ENCODE peak calls at places on chromosomes 13 and 19, in seven cellular contexts. One of them, this sample, is unnamed.

GRCh38 chr13:75258159-75258782 is 223.7 kb downstream of the TBC1D4 start:
- DNase-seq in body of pancreas: no peak
- DNase-seq in CD8-positive, alpha-beta T cell: no peak
- DNase-seq in K562: no peak
- DNase-seq in esophagus squamous epithelium: no peak
- DNase-seq in CD4-positive, alpha-beta T cell: no peak
- DNase-seq in tibial nerve: no peak
- DNase-seq in this sample: no peak

GRCh38 chr19:12784394-12784870 is 6.9 kb upstream of the JUNB start:
- DNase-seq in body of pancreas: no peak
- DNase-seq in CD8-positive, alpha-beta T cell: no peak
- DNase-seq in K562: peak; percentile 68
- DNase-seq in esophagus squamous epithelium: no peak
- DNase-seq in CD4-positive, alpha-beta T cell: no peak
- DNase-seq in tibial nerve: no peak
- DNase-seq in this sample: no peak

GRCh38 chr19:11673608-11674041 is 65.1 kb downstream of the ZNF823 start:
- DNase-seq in body of pancreas: peak; percentile 71
- DNase-seq in CD8-positive, alpha-beta T cell: no peak
- DNase-seq in K562: peak; percentile 37
- DNase-seq in esophagus squamous epithelium: no peak
- DNase-seq in CD4-positive, alpha-beta T cell: no peak
- DNase-seq in tibial nerve: peak; percentile 41
- DNase-seq in this sample: peak; percentile 55

GRCh38 chr19:41612483-41612882 is 14.4 kb downstream of the CEACAM4 start:
- DNase-seq in body of pancreas: no peak
- DNase-seq in CD8-positive, alpha-beta T cell: no peak
- DNase-seq in K562: no peak
- DNase-seq in esophagus squamous epithelium: no peak
- DNase-seq in CD4-positive, alpha-beta T cell: no peak
- DNase-seq in tibial nerve: no peak
- DNase-seq in this sample: no peak

GRCh38 chr19:5406816-5407215 is 48.4 kb upstream of the ZNRF4 start:
- DNase-seq in body of pancreas: no peak
- DNase-seq in CD8-positive, alpha-beta T cell: no peak
- DNase-seq in K562: no peak
- DNase-seq in esophagus squamous epithelium: no peak
- DNase-seq in CD4-positive, alpha-beta T cell: no peak
- DNase-seq in tibial nerve: no peak
- DNase-seq in this sample: no peak

GRCh38 chr13:113275387-113275786 is 21.7 kb upstream of the LAMP1 start:
- DNase-seq in body of pancreas: peak; percentile 52
- DNase-seq in CD8-positive, alpha-beta T cell: no peak
- DNase-seq in K562: peak; percentile 65
- DNase-seq in esophagus squamous epithelium: no peak
- DNase-seq in CD4-positive, alpha-beta T cell: peak; percentile 14
- DNase-seq in tibial nerve: no peak
- DNase-seq in this sample: no peak

GRCh38 chr13:40375522-40376171 is 290.8 kb downstream of the FOXO1 start:
- DNase-seq in body of pancreas: no peak
- DNase-seq in CD8-positive, alpha-beta T cell: no peak
- DNase-seq in K562: no peak
- DNase-seq in esophagus squamous epithelium: no peak
- DNase-seq in CD4-positive, alpha-beta T cell: no peak
- DNase-seq in tibial nerve: no peak
- DNase-seq in this sample: no peak

GRCh38 chr13:108102771-108103170 is 112.6 kb downstream of the LIG4 start:
- DNase-seq in body of pancreas: no peak
- DNase-seq in CD8-positive, alpha-beta T cell: no peak
- DNase-seq in K562: no peak
- DNase-seq in esophagus squamous epithelium: no peak
- DNase-seq in CD4-positive, alpha-beta T cell: no peak
- DNase-seq in tibial nerve: no peak
- DNase-seq in this sample: no peak

GRCh38 chr19:18192673-18193387 is at the start of gene MPV17L2:
- DNase-seq in body of pancreas: peak; percentile 100
- DNase-seq in CD8-positive, alpha-beta T cell: peak; percentile 95
- DNase-seq in K562: peak; percentile 92
- DNase-seq in esophagus squamous epithelium: peak; percentile 100
- DNase-seq in CD4-positive, alpha-beta T cell: peak; percentile 95
- DNase-seq in tibial nerve: peak; percentile 98
- DNase-seq in this sample: peak; percentile 100

GRCh38 chr19:5843295-5843927 is 3.9 kb upstream of the FUT6 start:
- DNase-seq in body of pancreas: no peak
- DNase-seq in CD8-positive, alpha-beta T cell: no peak
- DNase-seq in K562: no peak
- DNase-seq in esophagus squamous epithelium: no peak
- DNase-seq in CD4-positive, alpha-beta T cell: no peak
- DNase-seq in tibial nerve: no peak
- DNase-seq in this sample: no peak

GRCh38 chr13:32426981-32427851 is 714 bp downstream of the N4BP2L1 start:
- DNase-seq in body of pancreas: peak; percentile 69
- DNase-seq in CD8-positive, alpha-beta T cell: peak; percentile 41
- DNase-seq in K562: no peak
- DNase-seq in esophagus squamous epithelium: no peak
- DNase-seq in CD4-positive, alpha-beta T cell: peak; percentile 44
- DNase-seq in tibial nerve: peak; percentile 39
- DNase-seq in this sample: peak; percentile 62

GRCh38 chr19:50983625-50984292 is at the start of gene KLK7:
- DNase-seq in body of pancreas: no peak
- DNase-seq in CD8-positive, alpha-beta T cell: no peak
- DNase-seq in K562: no peak
- DNase-seq in esophagus squamous epithelium: no peak
- DNase-seq in CD4-positive, alpha-beta T cell: no peak
- DNase-seq in tibial nerve: no peak
- DNase-seq in this sample: no peak

GRCh38 chr13:33918199-33918932 is 100.4 kb downstream of the RFC3 start:
- DNase-seq in body of pancreas: no peak
- DNase-seq in CD8-positive, alpha-beta T cell: no peak
- DNase-seq in K562: no peak
- DNase-seq in esophagus squamous epithelium: no peak
- DNase-seq in CD4-positive, alpha-beta T cell: no peak
- DNase-seq in tibial nerve: no peak
- DNase-seq in this sample: no peak

GRCh38 chr19:2680808-2681207 is 21.7 kb downstream of the GNG7 start:
- DNase-seq in body of pancreas: no peak
- DNase-seq in CD8-positive, alpha-beta T cell: no peak
- DNase-seq in K562: no peak
- DNase-seq in esophagus squamous epithelium: no peak
- DNase-seq in CD4-positive, alpha-beta T cell: no peak
- DNase-seq in tibial nerve: no peak
- DNase-seq in this sample: no peak

GRCh38 chr19:12331211-12331941 is 2.1 kb downstream of the ZNF563 start:
- DNase-seq in body of pancreas: no peak
- DNase-seq in CD8-positive, alpha-beta T cell: no peak
- DNase-seq in K562: no peak
- DNase-seq in esophagus squamous epithelium: no peak
- DNase-seq in CD4-positive, alpha-beta T cell: peak; percentile 24
- DNase-seq in tibial nerve: no peak
- DNase-seq in this sample: no peak

GRCh38 chr19:3986260-3987041 is 1.2 kb upstream of the EEF2 start:
- DNase-seq in body of pancreas: peak; percentile 76
- DNase-seq in CD8-positive, alpha-beta T cell: no peak
- DNase-seq in K562: peak; percentile 37
- DNase-seq in esophagus squamous epithelium: no peak
- DNase-seq in CD4-positive, alpha-beta T cell: peak; percentile 35
- DNase-seq in tibial nerve: peak; percentile 56
- DNase-seq in this sample: no peak

GRCh38 chr13:23330356-23330755 is 103.1 kb downstream of the SACS start:
- DNase-seq in body of pancreas: no peak
- DNase-seq in CD8-positive, alpha-beta T cell: no peak
- DNase-seq in K562: no peak
- DNase-seq in esophagus squamous epithelium: no peak
- DNase-seq in CD4-positive, alpha-beta T cell: no peak
- DNase-seq in tibial nerve: no peak
- DNase-seq in this sample: no peak

GRCh38 chr19:1602091-1602707 is 3.1 kb downstream of the UQCR11 start:
- DNase-seq in body of pancreas: no peak
- DNase-seq in CD8-positive, alpha-beta T cell: no peak
- DNase-seq in K562: no peak
- DNase-seq in esophagus squamous epithelium: no peak
- DNase-seq in CD4-positive, alpha-beta T cell: no peak
- DNase-seq in tibial nerve: no peak
- DNase-seq in this sample: no peak

GRCh38 chr13:46855166-46855565 is 41.7 kb downstream of the HTR2A start:
- DNase-seq in body of pancreas: no peak
- DNase-seq in CD8-positive, alpha-beta T cell: no peak
- DNase-seq in K562: no peak
- DNase-seq in esophagus squamous epithelium: no peak
- DNase-seq in CD4-positive, alpha-beta T cell: no peak
- DNase-seq in tibial nerve: no peak
- DNase-seq in this sample: no peak

GRCh38 chr13:45367358-45367757 is 26.4 kb upstream of the TPT1 start:
- DNase-seq in body of pancreas: peak; percentile 50
- DNase-seq in CD8-positive, alpha-beta T cell: peak; percentile 71
- DNase-seq in K562: peak; percentile 50
- DNase-seq in esophagus squamous epithelium: peak; percentile 47
- DNase-seq in CD4-positive, alpha-beta T cell: peak; percentile 81
- DNase-seq in tibial nerve: no peak
- DNase-seq in this sample: peak; percentile 63

GRCh38 chr19:13090511-13091231 is 12.0 kb downstream of the LYL1 start:
- DNase-seq in body of pancreas: no peak
- DNase-seq in CD8-positive, alpha-beta T cell: no peak
- DNase-seq in K562: no peak
- DNase-seq in esophagus squamous epithelium: no peak
- DNase-seq in CD4-positive, alpha-beta T cell: no peak
- DNase-seq in tibial nerve: no peak
- DNase-seq in this sample: no peak

GRCh38 chr19:55481148-55482127 is 3.5 kb upstream of the NAT14 start:
- DNase-seq in body of pancreas: no peak
- DNase-seq in CD8-positive, alpha-beta T cell: no peak
- DNase-seq in K562: no peak
- DNase-seq in esophagus squamous epithelium: no peak
- DNase-seq in CD4-positive, alpha-beta T cell: no peak
- DNase-seq in tibial nerve: no peak
- DNase-seq in this sample: no peak

GRCh38 chr13:112968380-112968909 is 569 bp upstream of the MCF2L start:
- DNase-seq in body of pancreas: peak; percentile 79
- DNase-seq in CD8-positive, alpha-beta T cell: peak; percentile 25
- DNase-seq in K562: no peak
- DNase-seq in esophagus squamous epithelium: no peak
- DNase-seq in CD4-positive, alpha-beta T cell: peak; percentile 34
- DNase-seq in tibial nerve: no peak
- DNase-seq in this sample: peak; percentile 35

GRCh38 chr13:96988441-96988840 is 5.8 kb downstream of the OXGR1 start:
- DNase-seq in body of pancreas: no peak
- DNase-seq in CD8-positive, alpha-beta T cell: no peak
- DNase-seq in K562: no peak
- DNase-seq in esophagus squamous epithelium: no peak
- DNase-seq in CD4-positive, alpha-beta T cell: no peak
- DNase-seq in tibial nerve: no peak
- DNase-seq in this sample: no peak
- H3K27ac ChIP-seq in body of pancreas: no peak overlapping the region
- H3K27ac ChIP-seq in CD8-positive, alpha-beta T cell: no peak overlapping the region
- H3K27ac ChIP-seq in K562: no peak overlapping the region
- H3K27ac ChIP-seq in esophagus squamous epithelium: no peak overlapping the region
- H3K27ac ChIP-seq in CD4-positive, alpha-beta T cell: no peak overlapping the region
- H3K27ac ChIP-seq in tibial nerve: no peak overlapping the region
- H3K27ac ChIP-seq in this sample: no peak overlapping the region

GRCh38 chr13:49304356-49304755 is 56.6 kb downstream of the CDADC1 start:
- DNase-seq in body of pancreas: no peak
- DNase-seq in CD8-positive, alpha-beta T cell: no peak
- DNase-seq in K562: no peak
- DNase-seq in esophagus squamous epithelium: no peak
- DNase-seq in CD4-positive, alpha-beta T cell: no peak
- DNase-seq in tibial nerve: no peak
- DNase-seq in this sample: no peak
- H3K27ac ChIP-seq in body of pancreas: peak overlapping the region; percentile 72
- H3K27ac ChIP-seq in CD8-positive, alpha-beta T cell: no peak overlapping the region
- H3K27ac ChIP-seq in K562: no peak overlapping the region
- H3K27ac ChIP-seq in esophagus squamous epithelium: peak overlapping the region; percentile 68
- H3K27ac ChIP-seq in CD4-positive, alpha-beta T cell: no peak overlapping the region
- H3K27ac ChIP-seq in tibial nerve: peak overlapping the region; percentile 65
- H3K27ac ChIP-seq in this sample: peak overlapping the region; percentile 77

DNA sequence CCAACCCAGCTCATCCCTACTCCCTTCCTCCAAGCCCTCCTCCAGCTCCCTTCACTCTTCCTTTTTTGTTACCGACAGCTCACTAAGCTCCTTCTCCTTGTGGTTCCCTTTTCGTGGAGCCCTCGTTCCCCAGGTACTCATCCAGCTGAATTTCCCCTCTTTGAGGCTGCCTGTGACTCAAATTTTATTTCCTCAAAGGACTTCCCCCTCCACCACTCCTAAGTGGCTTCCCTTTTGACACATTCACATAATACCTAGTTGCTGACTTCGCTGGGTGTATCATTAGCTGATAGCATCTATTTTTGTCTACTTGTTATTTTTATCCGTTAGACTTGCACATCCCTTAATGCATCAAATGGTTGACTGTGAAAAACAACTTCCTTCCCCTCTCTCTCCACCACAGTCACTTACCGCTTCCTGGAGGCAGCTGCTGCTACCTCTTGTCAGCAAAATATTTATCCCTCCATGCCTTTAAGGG is 14.5 kb downstream of the FFAR2 start:
- DNase-seq in body of pancreas: no peak
- DNase-seq in CD8-positive, alpha-beta T cell: peak; percentile 15
- DNase-seq in K562: no peak
- DNase-seq in esophagus squamous epithelium: no peak
- DNase-seq in CD4-positive, alpha-beta T cell: peak; percentile 17
- DNase-seq in tibial nerve: no peak
- DNase-seq in this sample: no peak
- H3K27ac ChIP-seq in body of pancreas: no peak overlapping the region
- H3K27ac ChIP-seq in CD8-positive, alpha-beta T cell: peak overlapping the region; percentile 40
- H3K27ac ChIP-seq in K562: no peak overlapping the region
- H3K27ac ChIP-seq in esophagus squamous epithelium: peak overlapping the region; percentile 14
- H3K27ac ChIP-seq in CD4-positive, alpha-beta T cell: peak overlapping the region; percentile 73
- H3K27ac ChIP-seq in tibial nerve: no peak overlapping the region
- H3K27ac ChIP-seq in this sample: no peak overlapping the region

GRCh38 chr13:98423417-98423816 is 153.5 kb downstream of the STK24 start:
- DNase-seq in body of pancreas: peak; percentile 53
- DNase-seq in CD8-positive, alpha-beta T cell: no peak
- DNase-seq in K562: no peak
- DNase-seq in esophagus squamous epithelium: no peak
- DNase-seq in CD4-positive, alpha-beta T cell: no peak
- DNase-seq in tibial nerve: no peak
- DNase-seq in this sample: no peak

GRCh38 chr13:98420560-98421175 is 156.2 kb downstream of the STK24 start:
- DNase-seq in body of pancreas: no peak
- DNase-seq in CD8-positive, alpha-beta T cell: no peak
- DNase-seq in K562: no peak
- DNase-seq in esophagus squamous epithelium: no peak
- DNase-seq in CD4-positive, alpha-beta T cell: no peak
- DNase-seq in tibial nerve: no peak
- DNase-seq in this sample: no peak

GRCh38 chr13:98416408-98416807 is 160.5 kb downstream of the STK24 start:
- DNase-seq in body of pancreas: peak; percentile 96
- DNase-seq in CD8-positive, alpha-beta T cell: no peak
- DNase-seq in K562: no peak
- DNase-seq in esophagus squamous epithelium: no peak
- DNase-seq in CD4-positive, alpha-beta T cell: no peak
- DNase-seq in tibial nerve: no peak
- DNase-seq in this sample: peak; percentile 90

GRCh38 chr13:98422046-98422445 is 154.9 kb downstream of the STK24 start:
- DNase-seq in body of pancreas: no peak
- DNase-seq in CD8-positive, alpha-beta T cell: no peak
- DNase-seq in K562: no peak
- DNase-seq in esophagus squamous epithelium: no peak
- DNase-seq in CD4-positive, alpha-beta T cell: no peak
- DNase-seq in tibial nerve: no peak
- DNase-seq in this sample: no peak

GRCh38 chr13:98419786-98420559 is 156.9 kb downstream of the STK24 start:
- DNase-seq in body of pancreas: no peak
- DNase-seq in CD8-positive, alpha-beta T cell: no peak
- DNase-seq in K562: no peak
- DNase-seq in esophagus squamous epithelium: no peak
- DNase-seq in CD4-positive, alpha-beta T cell: no peak
- DNase-seq in tibial nerve: no peak
- DNase-seq in this sample: no peak
- H3K27ac ChIP-seq in body of pancreas: no peak overlapping the region
- H3K27ac ChIP-seq in CD8-positive, alpha-beta T cell: no peak overlapping the region
- H3K27ac ChIP-seq in K562: no peak overlapping the region
- H3K27ac ChIP-seq in esophagus squamous epithelium: no peak overlapping the region
- H3K27ac ChIP-seq in CD4-positive, alpha-beta T cell: no peak overlapping the region
- H3K27ac ChIP-seq in tibial nerve: no peak overlapping the region
- H3K27ac ChIP-seq in this sample: peak overlapping the region; percentile 73

This sample was measured in breast epithelium.